ENCODE peak calls at places on chromosomes 12 and 14, in seven cellular contexts. D is GM19239; Y is iris pigment epithelial cell; M is A549; B is AG09319; E is GM04504; K is CD8-positive, alpha-beta memory T cell. C is an unnamed sample.

GRCh38 chr14:102570334-102570995 is 22.0 kb upstream of the RCOR1 start:
- DNase-seq in K (no peak), Y (no peak), E (no peak), B (no peak), D (no peak), M (no peak), C (no peak)

GRCh38 chr14:64708148-64709004 is 4.2 kb downstream of the PLEKHG3 start:
- DNase-seq in B (no peak), M (peak), K (peak), Y (peak), D (no peak), E (no peak), C (no peak)

GRCh38 chr14:59890676-59891075 is 20.1 kb upstream of the RTN1 start:
- DNase-seq in E (no peak), B (no peak), K (no peak), Y (no peak), M (no peak), D (no peak), C (no peak)

GRCh38 chr12:27824126-27824842 is 44.2 kb upstream of the MANSC4 start:
- DNase-seq in K (no peak), E (no peak), D (no peak), B (no peak), M (no peak), Y (no peak), C (peak)

GRCh38 chr12:13587721-13588389 is 391.3 kb downstream of the EMP1 start:
- DNase-seq in M (no peak), K (no peak), Y (no peak), D (no peak), E (no peak), B (no peak), C (no peak)

GRCh38 chr14:68670344-68670725 is 122.5 kb downstream of the ZFP36L1 start:
- DNase-seq in Y (no peak), B (no peak), D (no peak), E (no peak), K (no peak), M (no peak), C (no peak)

GRCh38 chr12:57342207-57342691 is 88.6 kb downstream of the R3HDM2 start:
- DNase-seq in B (no peak), Y (peak), M (peak), E (no peak), D (no peak), K (no peak), C (no peak)

GRCh38 chr14:103542545-103543088 is 13.6 kb downstream of the TRMT61A start:
- DNase-seq in E (no peak), B (no peak), K (no peak), M (no peak), Y (no peak), D (no peak), C (no peak)

GRCh38 chr12:4031703-4032291 is 158.6 kb upstream of the PARP11 start:
- DNase-seq in B (no peak), D (no peak), M (peak), K (no peak), Y (peak), E (no peak), C (no peak)

GRCh38 chr14:103846569-103847438 is 571 bp downstream of the PPP1R13B start:
- DNase-seq in B (no peak), Y (no peak), K (no peak), E (no peak), D (peak), M (no peak), C (no peak)

GRCh38 chr14:23618415-23618988 is 17.7 kb upstream of the DHRS2 start:
- DNase-seq in Y (no peak), M (no peak), K (no peak), E (no peak), B (no peak), D (no peak), C (no peak)

GRCh38 chr12:30985814-30986452 is 59.4 kb downstream of the TSPAN11 start:
- DNase-seq in E (no peak), D (peak), Y (peak), K (no peak), M (peak), B (no peak), C (peak)

GRCh38 chr14:30748343-30748742 is 126.0 kb upstream of the COCH start:
- DNase-seq in K (no peak), Y (no peak), B (no peak), D (no peak), M (no peak), E (no peak), C (no peak)

GRCh38 chr14:59869381-59870255 is 958 bp downstream of the RTN1 start:
- DNase-seq in K (no peak), E (no peak), M (no peak), Y (no peak), B (no peak), D (no peak), C (no peak)

GRCh38 chr14:21090194-21090939 is 8.1 kb downstream of the ZNF219 start:
- DNase-seq in D (no peak), K (no peak), B (no peak), Y (no peak), E (no peak), M (peak), C (no peak)

C was measured in GM18507.